ENCODE peak calls at places on chromosomes 12 and 14, in ten cellular contexts. L is GM12878; T is heart right ventricle; E is CD8-positive, alpha-beta T cell; D is prostate gland; I is naive thymus-derived CD4-positive, alpha-beta T cell; Y is thoracic aorta; M is body of pancreas; W is endothelial cell of umbilical vein; N is K562. G is an unnamed sample. For H3K36me3, the result is how much of the 10 kb centered on the place peaks cover.

GRCh38 chr12:76026643-76027063 is 4.9 kb downstream of the PHLDA1 start:
- DNase-seq in T (no peak), M (no peak), D (no peak), E (no peak), N (no peak), L (no peak), I (no peak), W (peak), Y (no peak), G (peak)

GRCh38 chr14:27845241-27845850 is 921.2 kb upstream of the FOXG1 start:
- DNase-seq in W (no peak), M (no peak), T (no peak), L (no peak), Y (no peak), N (peak), E (no peak), D (no peak), I (no peak), G (no peak)

GRCh38 chr12:101685121-101685520 is 12.3 kb upstream of the CHPT1 start:
- DNase-seq in N (no peak), Y (no peak), D (no peak), W (no peak), L (no peak), T (no peak), E (no peak), M (no peak), I (no peak), G (no peak)

GRCh38 chr12:55842681-55843429 is at the start of gene MMP19:
- DNase-seq in I (no peak), N (peak), L (no peak), Y (no peak), W (no peak), E (no peak), T (no peak), D (no peak), M (no peak), G (peak)

GRCh38 chr12:89840162-89840922 is 131.7 kb upstream of the ATP2B1 start:
- DNase-seq in T (no peak), D (no peak), W (no peak), E (no peak), M (no peak), I (no peak), L (no peak), N (no peak), Y (no peak), G (no peak)

GRCh38 chr12:121114019-121114639 is 18.5 kb upstream of the P2RX7 start:
- DNase-seq in N (no peak), E (no peak), I (no peak), T (no peak), W (no peak), M (no peak), L (no peak), D (no peak), Y (no peak), G (no peak)

GRCh38 chr12:58633479-58633878 is 286.8 kb downstream of the LRIG3 start:
- DNase-seq in Y (no peak), M (no peak), L (no peak), N (no peak), E (no peak), T (no peak), I (no peak), W (peak), D (no peak), G (no peak)

GRCh38 chr14:51396222-51396815 is 156.3 kb downstream of the TMX1 start:
- DNase-seq in D (peak), M (peak), L (no peak), E (no peak), W (peak), N (no peak), Y (no peak), I (no peak), T (peak), G (peak)

GRCh38 chr12:219891-220352 is 6.0 kb upstream of the SLC6A12 start:
- DNase-seq in Y (no peak), D (no peak), T (peak), N (peak), L (no peak), W (peak), I (peak), M (peak), E (peak), G (no peak)

GRCh38 chr14:98692832-98693231 is 579.2 kb downstream of the BCL11B start:
- DNase-seq in T (no peak), L (no peak), D (no peak), M (no peak), N (no peak), Y (no peak), E (no peak), I (no peak), W (no peak), G (no peak)

GRCh38 chr12:22287776-22288621 is 46.5 kb downstream of the ST8SIA1 start:
- DNase-seq in E (no peak), T (no peak), M (no peak), I (peak), N (no peak), L (no peak), Y (no peak), W (peak), D (no peak), G (no peak)

GRCh38 chr14:33509927-33510535 is 440.8 kb downstream of the EGLN3 start:
- DNase-seq in E (no peak), L (no peak), I (no peak), T (no peak), W (peak), Y (no peak), M (no peak), D (no peak), N (no peak), G (no peak)

GRCh38 chr14:70416322-70416716 is 571 bp downstream of the SYNJ2BP start:
- DNase-seq in D (no peak), W (no peak), M (no peak), T (no peak), Y (no peak), L (no peak), N (no peak), E (no peak), I (no peak), G (no peak)

GRCh38 chr12:62519043-62519442 is 52.4 kb downstream of the MON2 start:
- DNase-seq in I (no peak), D (no peak), Y (no peak), E (no peak), M (no peak), W (no peak), N (no peak), L (no peak), T (peak), G (no peak)

GRCh38 chr12:91057771-91058170 is at the start of gene KERA:
- DNase-seq in W (no peak), I (no peak), E (no peak), D (no peak), Y (no peak), M (no peak), L (no peak), T (no peak), N (no peak), G (no peak)

GRCh38 chr12:62347922-62348650 is 87.9 kb downstream of the USP15 start:
- DNase-seq in N (no peak), I (no peak), D (no peak), Y (no peak), L (no peak), E (no peak), T (no peak), W (no peak), M (no peak), G (no peak)

GRCh38 chr12:30396576-30396975 is 299.1 kb downstream of the IPO8 start:
- DNase-seq in I (no peak), E (no peak), N (no peak), L (no peak), W (no peak), D (no peak), M (no peak), Y (no peak), T (no peak), G (no peak)

GRCh38 chr12:89874146-89874545 is 165.5 kb upstream of the ATP2B1 start:
- DNase-seq in W (no peak), T (no peak), N (no peak), D (no peak), Y (no peak), M (no peak), E (no peak), L (no peak), I (no peak), G (no peak)

GRCh38 chr12:106764738-106765137 is 9.7 kb upstream of the RIC8B start:
- DNase-seq in D (no peak), L (no peak), N (no peak), T (no peak), Y (no peak), I (no peak), M (no peak), W (no peak), E (no peak), G (peak)

GRCh38 chr12:26425587-26426260 is 230.4 kb downstream of the SSPN start:
- DNase-seq in W (peak), Y (no peak), L (no peak), I (no peak), M (no peak), E (no peak), N (no peak), D (no peak), T (no peak), G (no peak)

GRCh38 chr12:55715833-55716581 is at the start of gene BLOC1S1:
- DNase-seq in D (peak), E (peak), M (peak), L (peak), Y (peak), N (peak), W (peak), T (peak), I (peak), G (peak)

GRCh38 chr14:50092006-50092555 is 24.3 kb downstream of the VCPKMT start:
- DNase-seq in D (no peak), W (no peak), N (peak), L (no peak), Y (no peak), M (no peak), I (no peak), T (no peak), E (no peak), G (no peak)

GRCh38 chr12:5200276-5201087 is 156.8 kb downstream of the KCNA5 start:
- DNase-seq in Y (no peak), T (peak), M (peak), E (no peak), N (peak), L (no peak), W (peak), I (no peak), D (peak), G (peak)

GRCh38 chr14:51643137-51643536 is 8.6 kb upstream of the FRMD6 start:
- DNase-seq in N (no peak), I (no peak), W (no peak), T (no peak), E (no peak), D (no peak), M (no peak), Y (no peak), L (no peak), G (no peak)

GRCh38 chr12:119624971-119625370 is 31.4 kb downstream of the TMEM233 start:
- DNase-seq in Y (no peak), E (no peak), M (no peak), T (no peak), L (no peak), W (no peak), D (no peak), I (no peak), N (no peak), G (no peak)

GRCh38 chr14:104805326-104805678 is 4.4 kb downstream of the ZBTB42 start:
- DNase-seq in I (no peak), E (no peak), Y (no peak), T (peak), L (no peak), M (peak), D (no peak), N (peak), W (no peak), G (peak)

GRCh38 chr12:39935275-39935674 is 170.6 kb downstream of the SLC2A13 start:
- DNase-seq in M (no peak), W (peak), L (no peak), D (no peak), E (no peak), T (no peak), N (no peak), I (no peak), Y (no peak), G (no peak)

GRCh38 chr12:127149226-127149964 is 1117.6 kb upstream of the TMEM132C start:
- DNase-seq in W (no peak), L (no peak), Y (no peak), N (no peak), T (no peak), M (no peak), D (no peak), E (no peak), I (no peak), G (no peak)

DNA sequence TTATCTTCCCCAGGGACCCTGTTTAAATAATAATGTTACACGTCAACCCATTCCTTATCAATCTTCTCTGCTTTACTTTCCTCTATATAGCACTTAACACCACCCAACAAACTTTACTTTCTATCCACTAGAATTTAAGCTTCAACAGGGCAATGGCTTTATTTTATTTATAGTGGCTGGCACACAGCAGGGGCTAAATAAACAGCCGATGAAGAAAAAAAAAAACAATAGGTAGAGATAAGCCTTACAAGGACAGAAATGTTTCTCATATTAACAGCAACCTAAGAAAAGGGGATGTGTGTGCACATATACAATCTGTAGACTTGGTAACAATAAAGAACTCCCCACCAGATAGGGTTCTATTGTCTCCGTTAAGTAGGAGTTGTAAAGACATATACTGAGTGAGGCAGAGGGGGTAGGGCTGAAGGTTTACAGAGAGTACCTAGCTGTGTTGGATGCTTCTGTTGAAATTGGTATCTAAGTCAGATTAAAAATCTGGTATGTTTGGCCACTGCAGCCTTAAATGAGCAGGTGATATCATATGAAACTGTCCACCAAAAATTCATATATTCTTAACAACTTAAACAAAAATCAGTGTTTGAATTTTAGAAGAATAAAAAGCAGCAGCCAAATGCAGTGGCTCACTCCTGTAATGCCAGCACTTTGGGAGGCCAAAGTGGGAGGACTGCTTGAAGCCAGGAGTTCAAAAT is 24.7 kb upstream of the AP4S1 start:
- DNase-seq in N (no peak), I (no peak), W (peak), T (no peak), M (no peak), E (no peak), L (no peak), D (no peak), Y (no peak), G (no peak)
- H3K36me3 ChIP-seq in N (under half), I (under half), W (under half), T (under half), M (under half), E (under half), L (under half), D (under half), Y (under half), G (under half)

DNA sequence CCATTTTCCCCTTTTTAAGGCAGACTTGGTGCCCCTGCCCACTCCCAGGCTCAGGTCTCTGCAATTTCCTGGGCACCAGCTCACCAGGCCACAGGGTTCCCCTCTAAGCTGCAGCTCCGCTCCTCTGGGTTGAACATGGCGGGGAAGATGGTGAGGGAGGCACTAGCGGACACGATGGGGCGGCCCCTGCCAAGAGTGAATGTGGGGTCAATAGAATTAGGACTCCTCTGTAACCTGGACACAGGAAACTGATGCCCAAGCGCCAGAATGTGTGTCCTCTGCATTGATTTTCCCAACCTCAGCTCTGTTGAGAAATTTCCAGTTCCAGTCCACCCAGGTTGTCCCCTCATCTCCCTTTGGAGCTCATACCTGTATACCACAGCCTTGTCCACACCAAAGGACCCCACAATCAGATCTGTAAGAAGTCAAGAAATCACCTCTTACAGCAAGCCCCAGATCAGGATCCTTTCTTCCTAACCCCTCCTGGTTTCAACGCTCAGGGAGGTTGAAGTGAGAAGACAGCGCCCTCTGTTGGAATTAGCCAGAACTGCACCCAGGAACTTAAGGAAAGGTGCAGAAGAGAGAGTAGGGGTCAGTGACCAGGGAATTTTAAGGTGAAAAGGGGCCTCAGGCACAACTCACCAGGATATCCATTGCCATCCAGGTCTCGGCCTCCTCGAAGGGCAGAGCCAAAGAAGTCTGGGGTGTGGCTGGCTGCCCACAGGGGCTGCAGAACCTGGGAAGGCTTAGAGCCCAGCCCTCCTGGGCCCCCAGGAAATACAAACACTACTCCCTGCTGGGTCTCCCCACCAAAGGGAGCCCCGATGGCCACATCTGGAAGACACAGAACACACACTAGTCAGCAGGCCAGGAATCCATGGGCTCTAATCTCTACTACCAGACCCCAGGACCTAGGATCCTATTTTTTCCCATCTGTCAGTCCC is 14.7 kb downstream of the ITGA5 start:
- DNase-seq in I (peak), M (peak), E (peak), T (no peak), N (peak), Y (no peak), L (no peak), W (peak), D (no peak), G (peak)
- H3K36me3 ChIP-seq in I (under half), M (under half), E (half or more), T (under half), N (half or more), Y (half or more), L (under half), W (half or more), D (under half), G (under half)

GRCh38 chr14:102980409-102980810 is 57.9 kb downstream of the AMN start:
- DNase-seq in E (no peak), Y (no peak), I (no peak), L (no peak), W (no peak), T (no peak), N (no peak), M (no peak), D (no peak), G (no peak)
- H3K36me3 ChIP-seq in E (under half), Y (half or more), I (under half), L (under half), W (under half), T (under half), N (under half), M (under half), D (under half), G (under half)

GRCh38 chr12:48696626-48697025 is 14.6 kb upstream of the KANSL2 start:
- DNase-seq in T (no peak), L (no peak), Y (no peak), E (no peak), N (no peak), M (no peak), I (no peak), W (no peak), D (no peak), G (no peak)
- H3K36me3 ChIP-seq in T (under half), L (under half), Y (under half), E (under half), N (half or more), M (under half), I (under half), W (under half), D (under half), G (under half)

GRCh38 chr14:95677168-95677835 is 8.9 kb upstream of the TCL1B start:
- DNase-seq in M (peak), L (no peak), T (no peak), E (no peak), W (no peak), N (no peak), D (no peak), I (no peak), Y (no peak), G (no peak)
- H3K36me3 ChIP-seq in M (under half), L (under half), T (under half), E (under half), W (under half), N (under half), D (under half), I (under half), Y (under half), G (under half)

GRCh38 chr14:92926931-92927330 is 4.0 kb downstream of the CHGA start:
- DNase-seq in Y (no peak), L (no peak), W (no peak), N (no peak), I (no peak), E (no peak), T (no peak), M (no peak), D (no peak), G (no peak)

GRCh38 chr14:92928961-92929688 is 6.2 kb downstream of the CHGA start:
- DNase-seq in L (no peak), E (no peak), Y (no peak), D (no peak), W (no peak), N (no peak), I (no peak), T (no peak), M (no peak), G (no peak)

GRCh38 chr14:92926180-92926845 is 3.4 kb downstream of the CHGA start:
- DNase-seq in W (no peak), E (no peak), Y (no peak), L (no peak), D (no peak), M (no peak), I (no peak), N (no peak), T (no peak), G (no peak)

GRCh38 chr14:92928258-92928629 is 5.3 kb downstream of the CHGA start:
- DNase-seq in I (no peak), T (no peak), Y (no peak), M (no peak), W (no peak), L (no peak), E (no peak), D (no peak), N (no peak), G (no peak)

DNA sequence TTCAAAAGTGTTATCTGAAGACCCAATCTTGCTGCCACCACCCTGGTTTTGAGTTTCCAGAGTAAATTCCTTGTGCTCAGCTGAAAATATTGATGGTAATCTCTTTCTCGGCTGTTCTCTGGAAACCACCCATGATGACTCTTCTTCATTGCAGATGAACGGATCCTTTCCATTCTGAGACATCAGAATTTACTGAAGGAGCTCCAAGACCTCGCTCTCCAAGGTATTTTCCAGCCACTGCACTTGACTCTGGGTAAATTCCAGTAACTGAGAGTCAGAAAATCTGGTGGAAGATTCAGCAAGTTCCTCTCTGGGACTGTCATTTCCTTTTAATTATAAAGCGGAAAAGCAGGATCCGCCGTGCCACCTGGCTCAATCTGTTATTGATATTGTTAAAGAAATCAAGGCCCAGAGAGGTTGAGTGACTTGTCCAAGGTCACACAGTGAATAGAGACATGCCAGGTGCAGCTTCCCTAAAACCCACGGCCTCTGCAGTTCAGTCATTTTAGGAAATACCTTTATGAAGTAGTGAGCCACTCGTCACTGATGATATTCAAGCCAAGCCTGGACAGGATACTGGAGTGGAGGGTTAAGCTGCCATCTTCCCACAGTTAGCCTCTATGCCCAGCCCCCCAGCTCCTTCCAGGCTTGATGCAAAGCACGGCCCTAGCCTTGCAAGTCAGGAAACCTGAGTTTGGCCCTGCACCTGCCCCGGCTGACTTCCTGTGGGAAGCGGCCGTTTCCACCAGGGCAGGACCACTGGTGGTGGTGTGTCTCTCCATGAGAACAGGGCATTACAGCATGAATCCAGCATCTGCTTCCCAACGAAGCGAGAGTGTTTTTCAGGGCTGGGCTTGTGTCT is 4.7 kb downstream of the CHGA start:
- DNase-seq in N (no peak), Y (no peak), L (no peak), I (no peak), M (no peak), W (no peak), T (no peak), D (no peak), E (no peak), G (no peak)
- H3K36me3 ChIP-seq in N (under half), Y (under half), L (under half), I (under half), M (under half), W (under half), T (under half), D (under half), E (under half), G (under half)